ENCODE peak calls at places on chromosomes 3 and 15, in ten cellular contexts. R, J, D, U, W, Q, Y, O, X and P are unnamed samples.

GRCh38 chr3:47421741-47422649 is 41.2 kb downstream of the PTPN23 start:
- DNase-seq in Y (no peak), J (no peak), D (no peak), U (no peak), X (peak; percentile 25), O (no peak), W (no peak), Q (no peak), R (peak; percentile 22), P (no peak)

GRCh38 chr3:186418601-186419238 is 56.7 kb upstream of the DGKG start:
- DNase-seq in J (no peak), U (no peak), D (no peak), Q (no peak), O (no peak), W (no peak), X (no peak), Y (no peak), R (no peak), P (no peak)

GRCh38 chr3:30664449-30664848 is 58.0 kb downstream of the TGFBR2 start:
- DNase-seq in O (no peak), R (no peak), U (no peak), D (no peak), J (no peak), Q (no peak), Y (no peak), W (no peak), X (no peak), P (no peak)

GRCh38 chr3:57706462-57706861 is 13.6 kb upstream of the DENND6A start:
- DNase-seq in Q (no peak), J (no peak), Y (peak; percentile 49), X (peak; percentile 56), D (no peak), W (no peak), O (peak; percentile 44), R (peak; percentile 78), U (no peak), P (no peak)

GRCh38 chr3:126205717-126206655 is 25.6 kb upstream of the ALDH1L1 start:
- DNase-seq in J (no peak), X (peak; percentile 79), Y (no peak), W (no peak), R (no peak), U (no peak), O (no peak), Q (no peak), D (no peak), P (no peak)

GRCh38 chr3:151439652-151440125 is 21.2 kb downstream of the IGSF10 start:
- DNase-seq in R (peak; percentile 86), J (no peak), W (peak; percentile 41), X (peak; percentile 88), Y (peak; percentile 49), D (peak; percentile 44), Q (no peak), O (peak; percentile 13), U (no peak), P (peak; percentile 46)

GRCh38 chr3:48990636-48991421 is 788 bp downstream of the P4HTM start:
- DNase-seq in R (peak; percentile 23), U (peak; percentile 65), Q (peak; percentile 32), J (peak; percentile 58), W (peak; percentile 41), O (no peak), D (no peak), X (peak; percentile 25), Y (no peak), P (no peak)

GRCh38 chr3:37183375-37183831 is 9.0 kb upstream of the LRRFIP2 start:
- DNase-seq in W (no peak), U (no peak), Q (no peak), X (peak; percentile 94), Y (peak; percentile 78), D (no peak), R (peak; percentile 95), O (peak; percentile 85), J (no peak), P (no peak)

GRCh38 chr3:60629816-60630215 is 621.4 kb downstream of the FHIT start:
- DNase-seq in Q (no peak), U (no peak), O (no peak), X (no peak), R (no peak), W (no peak), Y (no peak), J (no peak), D (no peak), P (no peak)

GRCh38 chr15:38883987-38884386 is 319.4 kb upstream of the RASGRP1 start:
- DNase-seq in D (no peak), W (no peak), R (no peak), O (peak; percentile 62), U (no peak), Q (no peak), J (no peak), Y (no peak), X (peak; percentile 47), P (no peak)

GRCh38 chr15:100093211-100094126 is 248.3 kb downstream of the ADAMTS17 start:
- DNase-seq in Q (no peak), Y (no peak), D (no peak), X (peak; percentile 79), U (no peak), O (no peak), W (no peak), J (no peak), R (peak; percentile 70), P (no peak)

GRCh38 chr3:17494117-17494809 is 248.2 kb downstream of the TBC1D5 start:
- DNase-seq in D (no peak), J (no peak), R (no peak), X (peak; percentile 38), O (no peak), W (no peak), Y (no peak), Q (peak; percentile 58), U (no peak), P (no peak)

GRCh38 chr15:81937189-81937588 is 108.6 kb downstream of the MEX3B start:
- DNase-seq in U (no peak), W (no peak), Y (no peak), R (no peak), X (no peak), J (no peak), O (no peak), D (no peak), Q (no peak), P (no peak)

DNA sequence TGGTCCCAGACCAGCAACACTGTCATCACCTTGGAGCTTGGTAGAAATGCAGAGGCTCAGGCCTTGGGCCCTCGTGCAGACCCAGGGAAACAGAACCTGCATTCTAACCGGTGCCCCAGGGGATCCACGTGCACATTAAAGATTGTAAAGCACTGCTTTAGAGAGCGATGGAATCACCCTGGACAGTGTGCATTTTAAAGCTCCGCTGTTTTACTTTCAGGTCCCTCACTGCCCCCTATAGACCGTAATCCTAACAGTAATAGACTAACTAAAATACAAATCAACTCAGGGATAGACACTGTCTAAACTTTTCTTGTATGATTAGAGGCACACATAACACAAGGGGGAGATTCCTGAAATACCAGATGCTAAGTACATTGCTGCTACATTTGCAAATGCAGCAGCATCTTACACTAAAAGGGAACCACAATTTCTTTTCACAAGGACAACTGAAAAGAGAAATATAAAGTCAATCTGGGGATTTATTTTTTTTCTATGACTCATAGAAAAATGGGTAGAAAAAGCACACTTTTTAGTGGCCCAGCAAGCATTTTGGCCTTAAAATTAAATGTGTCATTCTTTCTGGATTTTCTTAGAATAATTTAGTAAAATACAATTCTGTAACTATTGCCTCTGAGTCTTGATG is 10.5 kb upstream of the SH3GL3 start:
- DNase-seq in R (peak; percentile 72), U (no peak), D (peak; percentile 47), X (peak; percentile 80), Y (no peak), J (no peak), O (no peak), Q (peak; percentile 30), W (no peak), P (no peak)
- TF ChIP-seq CTCF in R (peak; percentile 69), U (no peak), D (peak; percentile 68), X (peak; percentile 73), Y (peak; percentile 62), J (peak; percentile 44), O (peak; percentile 62), Q (peak; percentile 60), W (no peak), P (peak; percentile 43)

GRCh38 chr3:10474847-10475246 is 30.5 kb downstream of the ATP2B2 start:
- DNase-seq in D (no peak), O (no peak), J (no peak), Y (no peak), Q (no peak), X (no peak), W (peak; percentile 72), U (no peak), R (no peak), P (no peak)

GRCh38 chr3:10475983-10476382 is 29.4 kb downstream of the ATP2B2 start:
- DNase-seq in O (no peak), Y (no peak), Q (no peak), J (no peak), U (no peak), X (no peak), W (no peak), R (no peak), D (no peak), P (no peak)

GRCh38 chr3:10472877-10473440 is 32.4 kb downstream of the ATP2B2 start:
- DNase-seq in X (no peak), D (no peak), O (no peak), W (no peak), R (no peak), J (peak; percentile 14), Q (no peak), U (no peak), Y (no peak), P (no peak)

GRCh38 chr3:10474439-10474723 is 31.0 kb downstream of the ATP2B2 start:
- DNase-seq in D (no peak), Q (no peak), U (no peak), W (no peak), J (no peak), X (no peak), Y (no peak), O (no peak), R (no peak), P (no peak)

GRCh38 chr3:10473581-10474438 is 31.6 kb downstream of the ATP2B2 start:
- DNase-seq in D (no peak), W (no peak), U (no peak), J (no peak), Q (no peak), X (no peak), O (no peak), R (no peak), Y (no peak), P (no peak)
- TF ChIP-seq CTCF in D (no peak), W (no peak), U (no peak), J (no peak), Q (no peak), X (no peak), O (no peak), R (no peak), Y (no peak), P (no peak)

GRCh38 chr15:79593119-79593869 is 161.2 kb downstream of the MINAR1 start:
- DNase-seq in J (no peak), W (no peak), D (no peak), Q (no peak), Y (no peak), O (no peak), X (peak; percentile 20), R (peak; percentile 5), U (no peak), P (no peak)
- TF ChIP-seq CTCF in J (no peak), W (peak; percentile 15), D (peak; percentile 42), Q (peak; percentile 32), Y (peak; percentile 24), O (peak; percentile 26), X (peak; percentile 32), R (peak; percentile 41), U (no peak), P (peak; percentile 44)

DNA sequence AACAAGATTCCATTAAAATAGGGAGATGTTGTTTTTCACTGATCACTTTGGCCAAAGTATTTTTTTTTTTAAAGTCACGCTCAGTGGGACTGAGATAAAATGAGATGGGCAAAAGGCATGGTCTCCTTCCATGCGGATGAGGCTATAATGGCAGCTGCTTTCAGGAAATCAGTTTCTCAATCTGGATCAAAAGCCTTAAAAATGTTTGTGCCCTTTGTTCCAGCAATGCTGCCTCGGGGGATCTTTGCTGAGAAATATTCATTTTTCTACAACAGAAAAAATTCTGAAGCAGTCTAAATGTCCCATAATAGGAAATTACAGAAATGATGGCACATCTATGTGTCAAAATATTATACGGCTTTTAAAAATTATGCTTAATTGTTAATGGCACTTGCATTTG is 97.2 kb downstream of the SMAD6 start:
- DNase-seq in Q (no peak), X (no peak), Y (no peak), D (no peak), J (no peak), W (no peak), U (no peak), R (no peak), O (no peak), P (no peak)
- TF ChIP-seq CTCF in Q (no peak), X (no peak), Y (no peak), D (no peak), J (no peak), W (no peak), U (no peak), R (no peak), O (no peak), P (no peak)